ENCODE peak calls at places on chromosomes 2 and 18, in four cellular contexts. E is cardiac muscle cell, L is A549, U is mesendoderm. F is an unnamed sample. For H3K4me1, the result is how much of the 10 kb centered on the place peaks cover.

GRCh38 chr2:116879646-116880045 is 934.8 kb upstream of the DDX18 start:
- DNase-seq in U (no peak), L (no peak), E (no peak), F (no peak)

GRCh38 chr2:203802277-203803045 is 65.1 kb upstream of the CTLA4 start:
- DNase-seq in U (no peak), L (no peak), E (peak), F (no peak)

GRCh38 chr18:55856191-55856590 is 268.2 kb upstream of the TCF4 start:
- DNase-seq in L (peak), U (peak), E (peak), F (no peak)

GRCh38 chr18:77067315-77068061 is 65.1 kb downstream of the MBP start:
- DNase-seq in L (peak), U (peak), E (peak), F (peak)

GRCh38 chr2:233247744-233248143 is 3.7 kb upstream of the ATG16L1 start:
- DNase-seq in U (peak), L (peak), E (no peak), F (no peak)

GRCh38 chr2:239326831-239327535 is 73.8 kb downstream of the HDAC4 start:
- DNase-seq in U (no peak), L (no peak), E (no peak), F (peak)

GRCh38 chr18:70330887-70331286 is 42.0 kb downstream of the SOCS6 start:
- DNase-seq in U (no peak), L (no peak), E (no peak), F (no peak)

GRCh38 chr2:13560322-13560721 is 843.6 kb downstream of the TRIB2 start:
- DNase-seq in U (no peak), L (no peak), E (no peak), F (no peak)

GRCh38 chr2:200782243-200782642 is 29.5 kb upstream of the BZW1 start:
- DNase-seq in L (no peak), E (no peak), U (no peak), F (no peak)

GRCh38 chr18:46250084-46250811 is 146.1 kb downstream of the HAUS1 start:
- DNase-seq in L (no peak), U (peak), E (peak), F (no peak)

GRCh38 chr2:77086478-77086877 is 435.7 kb downstream of the LRRTM4 start:
- DNase-seq in L (no peak), E (no peak), U (peak), F (no peak)

GRCh38 chr2:181457121-181457740 is at the start of gene ITGA4:
- DNase-seq in L (peak), U (peak), E (peak), F (peak)

GRCh38 chr2:55885129-55885943 is 38.2 kb downstream of the EFEMP1 start:
- DNase-seq in U (peak), E (peak), L (peak), F (no peak)

GRCh38 chr18:44786257-44786656 is 105.6 kb downstream of the SETBP1 start:
- DNase-seq in E (no peak), L (no peak), U (no peak), F (no peak)

GRCh38 chr18:35407871-35408481 is 30.8 kb upstream of the ZNF396 start:
- DNase-seq in E (peak), U (peak), L (peak), F (peak)

GRCh38 chr2:177332992-177333388 is 59.6 kb upstream of the AGPS start:
- DNase-seq in U (no peak), L (no peak), E (no peak), F (no peak)

GRCh38 chr2:102736174-102736606 is 25.6 kb upstream of the TMEM182 start:
- DNase-seq in E (peak), L (peak), U (peak), F (peak)

GRCh38 chr2:229586746-229587705 is 127.3 kb downstream of the DNER start:
- DNase-seq in E (peak), L (peak), U (peak), F (peak)

GRCh38 chr18:75491361-75491760 is 63.9 kb upstream of the SMIM21 start:
- DNase-seq in L (no peak), U (no peak), E (peak), F (no peak)

GRCh38 chr2:181077128-181077709 is 96.8 kb downstream of the UBE2E3 start:
- DNase-seq in E (peak), L (peak), U (peak), F (no peak)

GRCh38 chr2:11314482-11314881 is 30.0 kb downstream of the ROCK2 start:
- DNase-seq in E (peak), L (no peak), U (no peak), F (no peak)

GRCh38 chr18:67997496-67997895 is 481.0 kb upstream of the DSEL start:
- DNase-seq in E (no peak), U (no peak), L (no peak), F (no peak)

GRCh38 chr2:28368417-28368798 is 24.2 kb upstream of the FOSL2 start:
- DNase-seq in E (no peak), L (no peak), U (no peak), F (no peak)

DNA sequence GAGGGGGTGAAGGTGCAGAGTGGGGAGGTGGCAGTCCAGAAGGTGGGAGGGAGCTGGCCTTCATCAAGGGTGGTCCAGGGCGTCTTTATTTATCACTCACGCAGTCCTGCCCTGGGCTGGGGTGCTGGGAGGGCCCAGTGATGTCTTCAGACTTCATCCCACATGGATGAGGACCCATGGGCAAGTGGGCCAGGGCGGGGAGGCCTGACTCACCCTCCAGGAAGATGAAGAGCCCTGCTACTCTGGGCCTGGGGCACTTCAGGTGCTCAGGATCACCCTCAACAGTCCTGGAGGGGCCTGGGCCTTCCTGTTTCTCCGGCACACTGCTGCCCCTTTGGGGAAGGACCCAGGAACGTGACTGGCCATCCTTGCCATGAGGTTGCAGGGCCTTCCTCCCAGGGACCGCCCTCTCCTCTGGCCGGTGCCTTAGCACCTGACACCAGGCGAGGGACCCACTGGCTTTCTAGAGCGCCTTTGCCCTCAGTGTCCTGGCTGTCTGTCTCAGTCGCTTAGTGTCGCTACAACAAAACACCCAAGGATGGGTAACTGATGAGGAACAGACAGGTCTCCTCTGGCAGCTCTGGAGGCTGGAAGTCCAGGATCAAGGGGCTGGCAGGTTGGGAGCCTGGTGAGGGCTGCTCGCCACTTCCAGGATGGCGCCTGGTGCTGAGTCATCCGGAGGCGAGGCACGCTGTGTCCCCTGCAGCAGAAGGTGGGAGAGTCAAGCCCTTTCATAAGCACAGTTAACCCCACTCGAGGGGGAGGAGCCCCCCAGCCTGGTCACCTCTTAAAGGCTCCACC is 57.8 kb upstream of the HS6ST1 start:
- DNase-seq in U (no peak), L (no peak), E (no peak), F (no peak)
- H3K27ac ChIP-seq in U (no peak), L (no peak), E (no peak), F (no peak)

GRCh38 chr2:190755796-190756415 is 107.0 kb downstream of the NAB1 start:
- DNase-seq in E (no peak), U (no peak), L (no peak), F (no peak)
- H3K4me1 ChIP-seq in E (under half), U (under half), L (under half), F (under half)

GRCh38 chr2:161170377-161170776 is 10.1 kb downstream of the TANK start:
- DNase-seq in U (no peak), L (no peak), E (no peak), F (no peak)

GRCh38 chr2:161172901-161173540 is 12.8 kb downstream of the TANK start:
- DNase-seq in U (no peak), L (no peak), E (no peak), F (no peak)

GRCh38 chr2:161171595-161171929 is 11.3 kb downstream of the TANK start:
- DNase-seq in U (no peak), E (peak), L (no peak), F (no peak)

GRCh38 chr2:161169335-161169734 is 9.1 kb downstream of the TANK start:
- DNase-seq in E (no peak), U (no peak), L (no peak), F (no peak)

GRCh38 chr2:161170917-161171594 is 10.8 kb downstream of the TANK start:
- DNase-seq in U (no peak), L (no peak), E (peak), F (no peak)
- H3K4me3 ChIP-seq in U (no peak), L (no peak), E (no peak), F (no peak)

GRCh38 chr2:217365656-217366055 is 505.8 kb upstream of the TNP1 start:
- DNase-seq in U (no peak), L (no peak), E (no peak), F (no peak)
- H3K27ac ChIP-seq in U (peak), L (no peak), E (no peak), F (no peak)

GRCh38 chr2:235568431-235568830 is 74.6 kb downstream of the AGAP1 start:
- DNase-seq in E (peak), L (no peak), U (no peak), F (no peak)

GRCh38 chr2:235567842-235568241 is 74.0 kb downstream of the AGAP1 start:
- DNase-seq in U (no peak), L (no peak), E (no peak), F (no peak)

GRCh38 chr2:235569837-235570236 is 76.0 kb downstream of the AGAP1 start:
- DNase-seq in L (no peak), E (no peak), U (no peak), F (no peak)

GRCh38 chr2:235564884-235565530 is 71.2 kb downstream of the AGAP1 start:
- DNase-seq in E (no peak), L (no peak), U (no peak), F (no peak)

GRCh38 chr2:235566931-235567495 is 73.2 kb downstream of the AGAP1 start:
- DNase-seq in E (no peak), U (no peak), L (no peak), F (no peak)
- H3K4me1 ChIP-seq in E (under half), U (under half), L (under half), F (under half)

GRCh38 chr2:144835634-144836351 is 315.9 kb upstream of the ZEB2 start:
- DNase-seq in L (no peak), U (peak), E (peak), F (no peak)
- H3K4me3 ChIP-seq in L (peak), U (no peak), E (no peak), F (no peak)

GRCh38 chr18:22410126-22410525 is 7.6 kb downstream of the CTAGE1 start:
- DNase-seq in L (no peak), U (no peak), E (no peak), F (no peak)

GRCh38 chr18:22409445-22409844 is 8.3 kb downstream of the CTAGE1 start:
- DNase-seq in L (no peak), E (no peak), U (no peak), F (no peak)

GRCh38 chr18:22412502-22412901 is 5.2 kb downstream of the CTAGE1 start:
- DNase-seq in L (no peak), E (peak), U (no peak), F (no peak)

GRCh38 chr18:22408059-22408458 is 9.7 kb downstream of the CTAGE1 start:
- DNase-seq in U (peak), E (no peak), L (no peak), F (no peak)

DNA sequence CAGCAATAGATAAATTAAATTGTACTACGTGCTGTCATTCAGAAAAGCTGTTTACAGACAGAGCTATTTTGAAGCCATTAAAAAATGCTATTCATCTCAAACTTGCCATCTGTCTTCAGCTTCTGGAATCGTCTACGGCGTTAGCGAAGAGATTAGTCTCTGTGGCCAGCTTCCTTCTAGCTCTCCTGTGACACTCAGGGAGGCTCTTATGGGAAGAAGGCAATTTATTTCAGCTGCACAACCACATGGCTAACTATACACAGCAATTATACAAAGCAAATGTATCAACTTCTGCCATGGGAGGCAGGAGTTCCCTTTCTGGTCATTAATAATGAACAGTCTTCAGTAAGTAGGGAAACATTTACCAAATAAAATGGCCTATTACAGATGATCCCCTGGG is 6.3 kb downstream of the CTAGE1 start:
- DNase-seq in U (no peak), L (no peak), E (no peak), F (no peak)
- H3K27ac ChIP-seq in U (no peak), L (no peak), E (no peak), F (no peak)

GRCh38 chr2:6823111-6823510 is 42.6 kb downstream of the CMPK2 start:
- DNase-seq in U (no peak), E (peak), L (no peak), F (no peak)
- H3K4me1 ChIP-seq in U (under half), E (under half), L (under half), F (under half)

DNA sequence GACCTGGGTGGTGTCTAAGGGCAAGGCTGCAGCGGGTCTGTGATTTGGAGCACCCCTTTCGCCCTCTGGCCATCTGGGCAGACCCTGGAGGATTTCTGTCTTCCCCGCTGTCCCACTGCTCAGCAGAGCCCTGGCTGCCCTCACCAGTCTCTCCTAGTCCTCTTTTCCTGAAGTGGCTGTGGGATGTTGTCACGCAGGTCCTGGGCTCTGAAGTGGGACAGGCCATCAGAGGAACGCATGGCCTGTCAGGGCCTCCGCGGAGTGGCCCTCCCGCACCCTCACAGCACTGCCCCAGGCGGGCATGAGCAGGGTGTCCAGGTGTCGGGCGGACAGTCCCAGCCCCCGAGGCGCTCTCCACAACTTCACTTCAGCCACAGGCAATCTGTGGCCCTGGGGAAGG is 1.1 kb upstream of the TMEM185B start:
- DNase-seq in E (no peak), L (no peak), U (no peak), F (peak)
- H3K4me3 ChIP-seq in E (no peak), L (peak), U (no peak), F (peak)

GRCh38 chr2:187336332-187336731 is 111.7 kb downstream of the CALCRL start:
- DNase-seq in E (no peak), U (no peak), L (no peak), F (no peak)

GRCh38 chr2:187329586-187329985 is 118.5 kb downstream of the CALCRL start:
- DNase-seq in L (no peak), U (no peak), E (no peak), F (no peak)

GRCh38 chr2:187338679-187339121 is 109.4 kb downstream of the CALCRL start:
- DNase-seq in E (no peak), L (no peak), U (no peak), F (no peak)

GRCh38 chr2:187333804-187334203 is 114.2 kb downstream of the CALCRL start:
- DNase-seq in L (no peak), E (no peak), U (no peak), F (no peak)
- H3K27ac ChIP-seq in L (no peak), E (no peak), U (no peak), F (no peak)